ENCODE peak calls at places on chromosomes 2 and 18, in seven cellular contexts. M is left ventricle myocardium inferior, C is progenitor cell of endocrine pancreas, S is HFFc6, X is iris pigment epithelial cell, J is NCI-H2029 treated with DMSO at 0.1 percent for 48 hours, R is A549. I is an unnamed sample.

GRCh38 chr2:98601532-98602132 is 6.7 kb downstream of the COA5 start:
- DNase-seq in J (peak; percentile 14), M (no peak), S (peak; percentile 32), X (peak; percentile 55), R (peak; percentile 66), C (no peak), I (no peak)

GRCh38 chr2:173048901-173049661 is 26.6 kb upstream of the MAP3K20 start:
- DNase-seq in X (peak; percentile 99), M (peak; percentile 73), C (no peak), S (peak; percentile 98), R (peak; percentile 97), J (no peak), I (no peak)

GRCh38 chr2:54422072-54422581 is 34.0 kb upstream of the SPTBN1 start:
- DNase-seq in J (no peak), X (no peak), C (no peak), R (no peak), M (no peak), S (no peak), I (no peak)

GRCh38 chr2:65063426-65063825 is 7.2 kb downstream of the CEP68 start:
- DNase-seq in X (peak; percentile 31), J (no peak), C (no peak), R (no peak), S (no peak), M (no peak), I (no peak)

GRCh38 chr2:21381421-21381820 is 257.7 kb downstream of the TDRD15 start:
- DNase-seq in S (no peak), M (no peak), X (peak; percentile 59), J (no peak), R (no peak), C (no peak), I (no peak)

GRCh38 chr2:235728401-235729181 is 234.7 kb downstream of the AGAP1 start:
- DNase-seq in C (no peak), J (no peak), R (no peak), S (no peak), X (no peak), M (peak; percentile 78), I (no peak)

GRCh38 chr2:1613078-1613445 is 131.3 kb downstream of the PXDN start:
- DNase-seq in R (no peak), X (no peak), M (no peak), C (no peak), S (no peak), J (no peak), I (no peak)

GRCh38 chr2:18123211-18123570 is 244.7 kb downstream of the KCNS3 start:
- DNase-seq in C (no peak), X (no peak), M (no peak), J (no peak), R (no peak), S (no peak), I (no peak)

GRCh38 chr18:210780-211179 is 52.4 kb downstream of the USP14 start:
- DNase-seq in J (no peak), R (no peak), X (no peak), S (no peak), M (no peak), C (no peak), I (no peak)

GRCh38 chr18:46378126-46378863 is 274.1 kb downstream of the HAUS1 start:
- DNase-seq in S (no peak), M (no peak), J (no peak), R (no peak), C (no peak), X (no peak), I (no peak)

GRCh38 chr18:34710430-34711386 is 610 bp downstream of the DTNA start:
- DNase-seq in M (no peak), X (peak; percentile 85), S (peak; percentile 29), C (no peak), J (no peak), R (no peak), I (no peak)

GRCh38 chr2:27184115-27184514 is 27.7 kb upstream of the ATRAID start:
- DNase-seq in C (no peak), S (no peak), M (no peak), X (peak; percentile 38), R (no peak), J (no peak), I (no peak)

GRCh38 chr2:6917071-6917760 is at the start of gene RNF144A:
- DNase-seq in M (peak; percentile 71), C (peak; percentile 75), J (no peak), R (peak; percentile 53), S (no peak), X (peak; percentile 56), I (peak; percentile 85)

GRCh38 chr2:73238976-73239375 is 4.9 kb downstream of the CCT7 start:
- DNase-seq in S (no peak), R (no peak), X (no peak), M (no peak), C (no peak), J (no peak), I (no peak)

GRCh38 chr2:101148777-101149176 is 2.4 kb downstream of the TBC1D8 start:
- DNase-seq in M (no peak), S (no peak), R (no peak), C (no peak), X (no peak), J (no peak), I (no peak)

GRCh38 chr18:74745658-74746403 is 148.2 kb downstream of the ZNF407 start:
- DNase-seq in S (peak; percentile 87), C (no peak), R (peak; percentile 56), M (no peak), X (peak; percentile 82), J (no peak), I (no peak)

GRCh38 chr2:197711576-197711975 is 6.4 kb downstream of the MARS2 start:
- DNase-seq in S (no peak), C (no peak), R (no peak), M (no peak), J (no peak), X (no peak), I (no peak)

GRCh38 chr2:33059452-33060156 is 112.9 kb downstream of the LTBP1 start:
- DNase-seq in S (peak; percentile 13), M (no peak), C (no peak), X (no peak), R (no peak), J (no peak), I (no peak)

GRCh38 chr2:71154798-71155197 is 24.4 kb downstream of the MPHOSPH10 start:
- DNase-seq in M (no peak), J (no peak), R (peak; percentile 73), S (no peak), C (no peak), X (peak; percentile 17), I (no peak)

GRCh38 chr2:202765435-202765834 is 106.1 kb downstream of the ICA1L start:
- DNase-seq in R (no peak), X (no peak), M (no peak), S (no peak), C (no peak), J (no peak), I (no peak)

GRCh38 chr2:134375935-134376334 is 122.1 kb downstream of the MGAT5 start:
- DNase-seq in R (peak; percentile 23), J (no peak), S (peak; percentile 71), X (peak; percentile 54), C (no peak), M (no peak), I (no peak)

GRCh38 chr18:53458266-53458665 is 766.2 kb downstream of the MBD2 start:
- DNase-seq in X (no peak), R (no peak), S (no peak), C (no peak), J (no peak), M (no peak), I (no peak)

GRCh38 chr2:101728865-101729264 is 31.4 kb downstream of the MAP4K4 start:
- DNase-seq in X (no peak), J (no peak), M (no peak), C (no peak), R (no peak), S (no peak), I (no peak)

GRCh38 chr2:112658301-112658700 is 12.6 kb downstream of the SLC20A1 start:
- DNase-seq in M (no peak), R (no peak), S (no peak), J (no peak), C (no peak), X (no peak), I (no peak)

I was measured in type B pancreatic cell.